ENCODE peak calls at places on chromosomes 16 and 17, in six cellular contexts. X is transverse colon, V is tibial nerve, M is testis, T is lung, C is vagina. O is an unnamed sample.

GRCh38 chr16:56047307-56048234 is 143.7 kb upstream of the GNAO1 start:
- DNase-seq in T (no peak), C (no peak), M (peak; percentile 23), V (no peak), X (no peak), O (no peak)

GRCh38 chr16:28486266-28486665 is 5.6 kb downstream of the CLN3 start:
- DNase-seq in X (no peak), V (no peak), C (no peak), M (no peak), T (no peak), O (no peak)

GRCh38 chr17:15886221-15886620 is 58.7 kb upstream of the ADORA2B start:
- DNase-seq in M (no peak), C (no peak), T (no peak), V (no peak), X (no peak), O (no peak)

GRCh38 chr16:86252596-86252995 is 257.7 kb upstream of the FOXF1 start:
- DNase-seq in X (peak; percentile 24), M (peak; percentile 32), C (peak; percentile 94), V (no peak), T (no peak), O (peak; percentile 60)

GRCh38 chr16:57091990-57092785 is at the start of gene CPNE2:
- DNase-seq in X (peak; percentile 75), M (peak; percentile 48), T (peak; percentile 59), C (no peak), V (no peak), O (peak; percentile 71)

GRCh38 chr17:76935331-76935730 is 67.1 kb downstream of the MGAT5B start:
- DNase-seq in V (no peak), T (no peak), C (no peak), X (no peak), M (no peak), O (no peak)

GRCh38 chr17:56499799-56500388 is 93.6 kb upstream of the NOG start:
- DNase-seq in T (no peak), X (no peak), V (peak; percentile 13), M (peak; percentile 40), C (no peak), O (peak; percentile 39)

GRCh38 chr17:56987283-56987834 is 9.4 kb downstream of the SCPEP1 start:
- DNase-seq in M (no peak), T (no peak), V (no peak), X (no peak), C (no peak), O (no peak)

GRCh38 chr16:57802635-57803412 is 533 bp upstream of the KIFC3 start:
- DNase-seq in T (no peak), X (no peak), C (no peak), M (peak; percentile 82), V (no peak), O (peak; percentile 30)

GRCh38 chr17:30413109-30413508 is 34.4 kb downstream of the CPD start:
- DNase-seq in M (no peak), X (no peak), T (no peak), V (no peak), C (no peak), O (no peak)

GRCh38 chr17:76267051-76267576 is 2.0 kb downstream of the UBALD2 start:
- DNase-seq in T (no peak), M (no peak), C (no peak), V (no peak), X (no peak), O (no peak)

GRCh38 chr17:39705786-39706348 is 6.0 kb downstream of the ERBB2 start:
- DNase-seq in X (peak; percentile 78), T (peak; percentile 85), C (no peak), V (no peak), M (no peak), O (no peak)

GRCh38 chr16:56255904-56256303 is 64.6 kb downstream of the GNAO1 start:
- DNase-seq in M (no peak), T (no peak), X (no peak), V (no peak), C (no peak), O (no peak)

GRCh38 chr17:32487460-32488176 is 825 bp downstream of the CDK5R1 start:
- DNase-seq in M (no peak), V (no peak), C (no peak), X (no peak), T (no peak), O (peak; percentile 40)

GRCh38 chr16:49427771-49428170 is 54.2 kb downstream of the C16orf78 start:
- DNase-seq in T (no peak), X (no peak), C (no peak), M (no peak), V (no peak), O (no peak)

GRCh38 chr17:77459018-77459755 is 318.4 kb downstream of the SEC14L1 start:
- DNase-seq in C (no peak), T (no peak), M (no peak), V (no peak), X (no peak), O (no peak)

GRCh38 chr17:67032985-67033384 is 11.4 kb upstream of the CACNG1 start:
- DNase-seq in M (no peak), T (no peak), X (no peak), V (no peak), C (no peak), O (no peak)

GRCh38 chr17:67033613-67034012 is 10.7 kb upstream of the CACNG1 start:
- DNase-seq in M (no peak), V (no peak), X (no peak), T (no peak), C (no peak), O (no peak)

GRCh38 chr17:67032382-67032781 is 12.0 kb upstream of the CACNG1 start:
- DNase-seq in M (no peak), C (no peak), X (no peak), T (no peak), V (no peak), O (no peak)

GRCh38 chr17:67027031-67027628 is 17.2 kb upstream of the CACNG1 start:
- DNase-seq in M (no peak), C (no peak), X (no peak), T (no peak), V (no peak), O (no peak)

DNA sequence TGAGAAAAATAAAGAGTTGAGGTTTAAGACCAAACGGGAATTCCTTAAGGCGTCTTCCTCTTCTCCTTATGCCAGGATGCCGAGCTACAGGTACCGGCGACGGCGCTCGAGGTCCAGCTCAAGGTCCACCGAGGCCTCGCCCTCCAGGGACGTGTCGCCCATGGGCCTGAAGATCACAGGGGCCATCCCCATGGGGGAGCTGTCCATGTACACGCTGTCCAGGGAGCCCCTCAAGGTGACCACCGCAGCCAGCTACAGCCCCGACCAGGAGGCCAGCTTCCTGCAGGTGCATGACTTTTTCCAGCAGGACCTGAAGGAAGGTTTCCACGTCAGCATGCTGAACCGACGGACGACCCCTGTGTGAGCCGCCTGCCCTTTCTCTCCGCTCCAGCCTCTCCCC is 13.7 kb upstream of the CACNG1 start:
- DNase-seq in V (no peak), X (no peak), M (no peak), T (no peak), C (no peak), O (no peak)
- H3K27ac ChIP-seq in V (no peak overlapping the region), X (no peak overlapping the region), M (no peak overlapping the region), T (no peak overlapping the region), C (no peak overlapping the region), O (no peak overlapping the region)

GRCh38 chr17:82797061-82797460 is 42.8 kb downstream of the ZNF750 start:
- DNase-seq in C (no peak), T (no peak), V (no peak), M (no peak), X (no peak), O (no peak)

GRCh38 chr17:82795615-82796014 is 43.8 kb downstream of the TBCD start:
- DNase-seq in T (peak; percentile 57), C (no peak), X (peak; percentile 61), V (no peak), M (no peak), O (no peak)

GRCh38 chr17:82793974-82794620 is 42.2 kb downstream of the TBCD start:
- DNase-seq in M (no peak), C (no peak), T (no peak), X (no peak), V (no peak), O (no peak)

GRCh38 chr17:82791532-82791931 is 39.7 kb downstream of the TBCD start:
- DNase-seq in V (no peak), C (no peak), T (no peak), M (no peak), X (no peak), O (no peak)

GRCh38 chr17:82794781-82795505 is 43.1 kb downstream of the TBCD start:
- DNase-seq in X (no peak), M (peak; percentile 51), V (no peak), C (no peak), T (no peak), O (no peak)
- H3K4me3 ChIP-seq in X (no peak overlapping the region), M (no peak overlapping the region), V (no peak overlapping the region), C (no peak overlapping the region), T (no peak overlapping the region), O (no peak overlapping the region)

GRCh38 chr17:65814418-65814817 is 253.0 kb upstream of the AXIN2 start:
- DNase-seq in C (no peak), T (no peak), M (no peak), X (no peak), V (no peak), O (no peak)
- TF ChIP-seq CTCF in C (no peak), T (no peak), M (no peak), X (no peak), V (no peak), O (no peak)

DNA sequence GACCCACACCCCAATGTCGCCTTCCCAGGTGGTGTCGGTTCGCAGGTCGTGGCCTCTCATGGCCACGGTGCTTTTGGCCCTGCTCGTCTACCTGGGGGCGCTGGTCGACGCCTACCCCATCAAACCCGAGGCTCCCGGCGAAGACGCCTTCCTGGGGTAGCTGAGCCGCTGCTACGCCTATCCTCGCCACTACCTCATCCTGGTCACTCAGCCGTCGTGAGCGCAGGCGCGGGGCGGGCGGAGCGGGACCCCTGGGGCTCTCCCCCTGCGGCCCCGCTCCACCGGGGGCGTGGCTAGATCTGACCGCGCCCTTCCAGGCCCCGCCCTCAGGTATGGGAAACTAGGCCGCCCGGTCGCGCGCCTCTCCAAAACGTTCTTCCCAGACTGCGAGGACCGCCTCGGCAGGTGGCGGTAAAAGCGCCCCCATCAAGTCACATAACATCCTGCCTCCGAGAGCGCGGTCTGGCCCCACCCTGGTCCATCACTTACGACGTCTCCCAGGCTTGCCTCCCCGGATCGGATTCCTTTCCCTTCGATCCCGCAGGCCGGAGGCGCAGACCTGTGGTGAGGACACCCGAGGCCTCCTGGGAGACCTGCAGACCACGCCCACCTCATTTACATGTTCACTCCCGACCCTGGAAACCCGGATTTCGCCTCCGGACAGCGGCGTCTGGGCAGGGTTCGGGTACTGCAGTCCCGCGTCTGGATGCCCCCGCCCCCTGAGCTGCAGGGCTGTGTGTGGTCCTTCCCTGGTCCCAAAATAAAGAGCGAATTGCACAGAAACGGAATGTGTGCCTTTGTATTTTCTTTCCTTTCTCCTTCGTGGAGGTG is 91.5 kb upstream of the TMEM97 start:
- DNase-seq in C (no peak), T (peak; percentile 86), M (peak; percentile 95), X (peak; percentile 81), V (no peak), O (no peak)
- H3K27ac ChIP-seq in C (no peak overlapping the region), T (no peak overlapping the region), M (peak overlapping the region; percentile 77), X (peak overlapping the region; percentile 11), V (no peak overlapping the region), O (no peak overlapping the region)

O was measured in WERI-Rb-1.